ENCODE peak calls at places on chromosomes 12 and 14, in five cellular contexts. M is NCI-H1417, L is iPS-NIHi11, S is HEK293T, O is progenitor cell of endocrine pancreas. K is an unnamed sample.

GRCh38 chr12:32217354-32218310 is 111.0 kb downstream of the BICD1 start:
- DNase-seq in M (no peak), L (no peak), S (no peak), O (no peak), K (no peak)

GRCh38 chr14:100577321-100577985 is 9.8 kb downstream of the BEGAIN start:
- DNase-seq in M (no peak), L (no peak), S (no peak), O (no peak), K (peak)

GRCh38 chr12:131352296-131352900 is 358.5 kb upstream of the SFSWAP start:
- DNase-seq in M (no peak), L (no peak), S (no peak), O (no peak), K (peak)

GRCh38 chr12:69150083-69150795 is 89.1 kb upstream of the CPSF6 start:
- DNase-seq in M (peak), L (no peak), S (no peak), O (no peak), K (no peak)

GRCh38 chr12:26028953-26029740 is 70.7 kb downstream of the RASSF8 start:
- DNase-seq in M (peak), L (peak), S (peak), O (no peak), K (peak)

GRCh38 chr14:57326253-57326652 is 57.5 kb downstream of the AP5M1 start:
- DNase-seq in M (no peak), L (no peak), S (no peak), O (no peak), K (no peak)

GRCh38 chr12:115294443-115295133 is 610.6 kb upstream of the TBX3 start:
- DNase-seq in M (no peak), L (no peak), S (no peak), O (no peak), K (no peak)

GRCh38 chr14:22614240-22614799 is 16.2 kb downstream of the ABHD4 start:
- DNase-seq in M (no peak), L (peak), S (peak), O (no peak), K (peak)

GRCh38 chr14:89587128-89587420 is 170.0 kb upstream of the FOXN3 start:
- DNase-seq in M (no peak), L (no peak), S (no peak), O (no peak), K (no peak)

K was measured in endodermal cell.